ENCODE peak calls at places on chromosome 5, in ten cellular contexts. Y, J, M, R, E, P, B, D, H and L are unnamed samples.
A peak's percentile ranks its signal among the peaks of the same experiment; 100 is the strongest.

GRCh38 chr5:116806879-116807278 is 232.3 kb upstream of the SEMA6A start:
- DNase-seq in Y (no peak), J (no peak), P (no peak), M (no peak), R (no peak), D (no peak), H (no peak), B (no peak), E (no peak), L (no peak)

GRCh38 chr5:83900307-83900706 is 179.7 kb upstream of the HAPLN1 start:
- DNase-seq in B (no peak), P (no peak), J (no peak), Y (no peak), R (no peak), D (no peak), H (no peak), M (no peak), E (no peak), L (no peak)

GRCh38 chr5:12934722-12935121 is 1009.8 kb downstream of the DNAH5 start:
- DNase-seq in H (no peak), P (no peak), M (no peak), R (no peak), Y (no peak), B (no peak), J (no peak), D (peak; percentile 10), E (no peak), L (no peak)

GRCh38 chr5:119389288-119390065 is 33.7 kb downstream of the TNFAIP8 start:
- DNase-seq in P (no peak), D (no peak), H (no peak), E (no peak), B (no peak), Y (no peak), R (no peak), J (no peak), M (no peak), L (no peak)

GRCh38 chr5:170273968-170274710 is 23.4 kb downstream of the LCP2 start:
- DNase-seq in M (no peak), D (peak; percentile 36), R (no peak), P (no peak), E (no peak), H (no peak), Y (peak; percentile 72), B (no peak), J (no peak), L (peak; percentile 38)

GRCh38 chr5:125408582-125409069 is 662.2 kb upstream of the ZNF608 start:
- DNase-seq in Y (no peak), B (no peak), D (peak; percentile 93), R (no peak), H (no peak), P (no peak), M (peak; percentile 96), J (no peak), E (peak; percentile 76), L (no peak)

GRCh38 chr5:50667653-50668403 is 1.4 kb downstream of the PARP8 start:
- DNase-seq in Y (peak; percentile 89), R (no peak), H (peak; percentile 92), J (peak; percentile 86), D (peak; percentile 76), P (no peak), B (no peak), M (peak; percentile 31), E (peak; percentile 61), L (peak; percentile 83)

GRCh38 chr5:8943301-8943700 is 602.6 kb downstream of the SEMA5A start:
- DNase-seq in J (no peak), P (no peak), M (no peak), D (peak; percentile 80), E (peak; percentile 83), B (no peak), Y (no peak), H (no peak), R (no peak), L (no peak)

GRCh38 chr5:78745985-78746384 is 97.4 kb upstream of the LHFPL2 start:
- DNase-seq in E (no peak), B (no peak), H (no peak), P (no peak), Y (no peak), J (no peak), M (no peak), D (no peak), R (no peak), L (no peak)

GRCh38 chr5:96463106-96463505 is 30.1 kb upstream of the PCSK1 start:
- DNase-seq in Y (no peak), M (no peak), E (no peak), J (no peak), H (no peak), P (no peak), D (no peak), B (no peak), R (no peak), L (no peak)

GRCh38 chr5:180330810-180331646 is 22.1 kb downstream of the GFPT2 start:
- DNase-seq in Y (no peak), M (peak; percentile 81), P (no peak), E (peak; percentile 97), H (no peak), D (peak; percentile 92), B (peak; percentile 96), R (peak; percentile 95), J (peak; percentile 32), L (no peak)

GRCh38 chr5:43065384-43066230 is 25.5 kb upstream of the ANXA2R start:
- DNase-seq in P (no peak), D (peak; percentile 74), J (peak; percentile 85), R (peak; percentile 91), Y (peak; percentile 72), H (peak; percentile 67), M (no peak), E (peak; percentile 63), B (peak; percentile 77), L (peak; percentile 13)

GRCh38 chr5:141958113-141958512 is at the start of gene PCDH12:
- DNase-seq in R (no peak), H (peak; percentile 25), D (peak; percentile 31), B (peak; percentile 70), P (no peak), J (no peak), M (no peak), Y (peak; percentile 45), E (no peak), L (no peak)

GRCh38 chr5:123746683-123747360 is 234.8 kb downstream of the CSNK1G3 start:
- DNase-seq in P (no peak), Y (no peak), B (no peak), R (no peak), M (no peak), D (no peak), H (no peak), E (no peak), J (no peak), L (no peak)

GRCh38 chr5:66602621-66603020 is 6.4 kb downstream of the MAST4 start:
- DNase-seq in P (no peak), H (no peak), Y (no peak), M (no peak), J (no peak), R (no peak), D (no peak), B (no peak), E (no peak), L (no peak)

GRCh38 chr5:173781432-173781825 is 106.7 kb upstream of the CPEB4 start:
- DNase-seq in R (no peak), H (no peak), E (peak; percentile 9), P (no peak), J (no peak), Y (no peak), D (peak; percentile 49), B (no peak), M (no peak), L (no peak)

GRCh38 chr5:167413503-167413902 is 877.9 kb upstream of the WWC1 start:
- DNase-seq in R (no peak), Y (no peak), B (no peak), J (no peak), P (no peak), D (no peak), H (no peak), E (no peak), M (no peak), L (no peak)